ENCODE peak calls at places on chromosomes 4 and X, in five cellular contexts. X is head of caudate nucleus, S is WTC11, W is ELR, Q is T47D. B is an unnamed sample.

GRCh38 chr4:4321951-4322688 is 32.1 kb downstream of the ZBTB49 start:
- DNase-seq in Q (no peak), X (no peak), S (no peak), W (no peak), B (no peak)

GRCh38 chr4:185312699-185313098 is 83.0 kb downstream of the LRP2BP start:
- DNase-seq in Q (no peak), S (no peak), W (no peak), X (no peak), B (no peak)

GRCh38 chr4:110197421-110198398 is 705 bp downstream of the ELOVL6 start:
- DNase-seq in S (peak; percentile 51), X (peak; percentile 63), Q (peak; percentile 46), W (peak; percentile 51), B (peak; percentile 48)

GRCh38 chr4:7358100-7358735 is 76.5 kb downstream of the PSAPL1 start:
- DNase-seq in W (peak; percentile 96), S (no peak), Q (no peak), X (peak; percentile 70), B (no peak)

GRCh38 chr4:25441519-25442117 is 64.6 kb downstream of the ANAPC4 start:
- DNase-seq in X (peak; percentile 71), Q (peak; percentile 77), S (peak; percentile 74), W (peak; percentile 68), B (peak; percentile 75)

GRCh38 chr4:108982786-108983185 is 219.9 kb upstream of the ETNPPL start:
- DNase-seq in W (no peak), Q (no peak), X (no peak), S (no peak), B (no peak)

GRCh38 chrX:17814557-17814956 is 46.5 kb downstream of the RAI2 start:
- DNase-seq in Q (no peak), W (peak; percentile 19), X (no peak), S (no peak), B (no peak)

GRCh38 chr4:132227349-132228165 is 921.5 kb upstream of the PCDH10 start:
- DNase-seq in Q (peak; percentile 77), S (peak; percentile 84), W (peak; percentile 15), X (no peak), B (peak; percentile 17)

GRCh38 chrX:150933945-150934350 is 35.5 kb upstream of the CD99L2 start:
- DNase-seq in W (no peak), Q (no peak), S (no peak), X (no peak), B (no peak)

GRCh38 chr4:94339779-94340178 is 2.9 kb downstream of the HPGDS start:
- DNase-seq in X (no peak), W (no peak), S (no peak), Q (no peak), B (no peak)

GRCh38 chr4:36224969-36225903 is 19.1 kb downstream of the ARAP2 start:
- DNase-seq in S (no peak), Q (no peak), X (peak; percentile 63), W (no peak), B (no peak)

GRCh38 chr4:3267576-3268394 is 18.8 kb downstream of the MSANTD1 start:
- DNase-seq in W (no peak), S (peak; percentile 41), Q (peak; percentile 27), X (no peak), B (peak; percentile 47)

GRCh38 chrX:24204331-24204730 is 54.8 kb downstream of the ZFX start:
- DNase-seq in X (no peak), S (no peak), W (peak; percentile 53), Q (no peak), B (no peak)

B was measured in Caco-2.